ENCODE peak calls at places on chromosomes 12 and 14, in six cellular contexts. L, V, E, C, D and T are unnamed samples.

GRCh38 chr14:36506732-36507614 is 13.1 kb downstream of the NKX2-1 start:
- DNase-seq in L (no peak), V (no peak), E (no peak), C (no peak), D (no peak), T (no peak)

GRCh38 chr12:54879132-54879531 is 24.8 kb downstream of the MUCL1 start:
- DNase-seq in L (peak), V (no peak), E (no peak), C (no peak), D (no peak), T (no peak)

GRCh38 chr14:61396694-61397093 is 75.3 kb downstream of the PRKCH start:
- DNase-seq in L (no peak), V (no peak), E (no peak), C (no peak), D (no peak), T (no peak)

GRCh38 chr14:101082436-101083384 is 179.2 kb upstream of the RTL1 start:
- DNase-seq in L (no peak), V (no peak), E (no peak), C (no peak), D (no peak), T (no peak)

GRCh38 chr12:106693421-106693820 is 81.1 kb upstream of the RIC8B start:
- DNase-seq in L (no peak), V (no peak), E (no peak), C (no peak), D (no peak), T (no peak)

GRCh38 chr14:51704465-51705050 is 52.8 kb downstream of the FRMD6 start:
- DNase-seq in L (no peak), V (no peak), E (no peak), C (peak), D (no peak), T (no peak)

GRCh38 chr14:62546862-62547474 is 498.3 kb downstream of the KCNH5 start:
- DNase-seq in L (no peak), V (no peak), E (no peak), C (no peak), D (no peak), T (no peak)

GRCh38 chr12:48956279-48957140 is 777 bp downstream of the ARF3 start:
- DNase-seq in L (peak), V (peak), E (no peak), C (peak), D (peak), T (no peak)

GRCh38 chr12:88444481-88444880 is 135.8 kb downstream of the KITLG start:
- DNase-seq in L (no peak), V (no peak), E (no peak), C (no peak), D (no peak), T (no peak)

GRCh38 chr14:22524784-22525161 is 64.3 kb downstream of the DAD1 start:
- DNase-seq in L (no peak), V (no peak), E (no peak), C (no peak), D (no peak), T (no peak)

GRCh38 chr14:92040431-92041040 is 677 bp upstream of the TRIP11 start:
- DNase-seq in L (peak), V (peak), E (no peak), C (peak), D (no peak), T (no peak)

GRCh38 chr12:131137836-131138637 is 184.3 kb downstream of the ADGRD1 start:
- DNase-seq in L (no peak), V (peak), E (no peak), C (no peak), D (no peak), T (no peak)

GRCh38 chr12:92546826-92547348 is 155.9 kb upstream of the PLEKHG7 start:
- DNase-seq in L (no peak), V (no peak), E (no peak), C (no peak), D (no peak), T (no peak)

GRCh38 chr14:90193925-90194324 is 62.4 kb upstream of the PSMC1 start:
- DNase-seq in L (no peak), V (no peak), E (no peak), C (peak), D (no peak), T (peak)

GRCh38 chr14:100589071-100589759 is 2.0 kb upstream of the BEGAIN start:
- DNase-seq in L (no peak), V (no peak), E (no peak), C (no peak), D (peak), T (no peak)

GRCh38 chr12:131242741-131243496 is 289.2 kb downstream of the ADGRD1 start:
- DNase-seq in L (no peak), V (no peak), E (no peak), C (peak), D (no peak), T (peak)

GRCh38 chr12:94733727-94734126 is 83.4 kb upstream of the TMCC3 start:
- DNase-seq in L (no peak), V (no peak), E (no peak), C (no peak), D (no peak), T (no peak)

GRCh38 chr12:42585846-42586226 is 3.7 kb downstream of the PRICKLE1 start:
- DNase-seq in L (no peak), V (no peak), E (no peak), C (no peak), D (no peak), T (no peak)

GRCh38 chr12:57793920-57794319 is 11.3 kb downstream of the TSFM start:
- DNase-seq in L (peak), V (peak), E (no peak), C (no peak), D (no peak), T (no peak)

GRCh38 chr12:19167708-19168107 is 38.2 kb downstream of the PLEKHA5 start:
- DNase-seq in L (no peak), V (no peak), E (no peak), C (no peak), D (no peak), T (no peak)

GRCh38 chr12:39919790-39920189 is 186.1 kb downstream of the SLC2A13 start:
- DNase-seq in L (no peak), V (no peak), E (no peak), C (no peak), D (no peak), T (no peak)

GRCh38 chr14:45073480-45073879 is 10.4 kb upstream of the PRPF39 start:
- DNase-seq in L (no peak), V (no peak), E (no peak), C (no peak), D (no peak), T (no peak)

GRCh38 chr12:115312901-115313300 is 628.9 kb upstream of the TBX3 start:
- DNase-seq in L (no peak), V (no peak), E (no peak), C (no peak), D (no peak), T (no peak)

GRCh38 chr12:105892362-105892910 is 246.3 kb downstream of the NUAK1 start:
- DNase-seq in L (no peak), V (no peak), E (no peak), C (no peak), D (no peak), T (no peak)

GRCh38 chr14:28756896-28757570 is 9.6 kb upstream of the FOXG1 start:
- DNase-seq in L (peak), V (peak), E (no peak), C (peak), D (no peak), T (no peak)

GRCh38 chr14:94936901-94937321 is 167.0 kb upstream of the GSC start:
- DNase-seq in L (no peak), V (peak), E (no peak), C (no peak), D (peak), T (no peak)

GRCh38 chr12:132199101-132199500 is 54.8 kb downstream of the NOC4L start:
- DNase-seq in L (no peak), V (no peak), E (no peak), C (no peak), D (no peak), T (no peak)

GRCh38 chr12:38850463-38850862 is 54.9 kb downstream of the CPNE8 start:
- DNase-seq in L (no peak), V (peak), E (no peak), C (no peak), D (no peak), T (no peak)